ENCODE peak calls at places on chromosomes 13 and 19, in four cellular contexts. One of them, this sample, is unnamed.

GRCh38 chr13:112057736-112058518 is 9.0 kb upstream of the SOX1 start:
- DNase-seq in GM12878: no peak
- DNase-seq in GM12891: no peak
- DNase-seq in H1: no peak
- DNase-seq in this sample: no peak

GRCh38 chr13:62320129-62320724 is 904.6 kb upstream of the PCDH20 start:
- DNase-seq in GM12878: peak; percentile 36
- DNase-seq in GM12891: no peak
- DNase-seq in H1: no peak
- DNase-seq in this sample: no peak

GRCh38 chr19:18173572-18174294 is at the start of gene IFI30:
- DNase-seq in GM12878: peak; percentile 79
- DNase-seq in GM12891: peak; percentile 84
- DNase-seq in H1: no peak
- DNase-seq in this sample: peak; percentile 88

GRCh38 chr19:54299515-54299914 is 13.5 kb downstream of the LILRA5 start:
- DNase-seq in GM12878: no peak
- DNase-seq in GM12891: no peak
- DNase-seq in H1: no peak
- DNase-seq in this sample: no peak

GRCh38 chr13:60838581-60838980 is 441.6 kb downstream of the TDRD3 start:
- DNase-seq in GM12878: no peak
- DNase-seq in GM12891: no peak
- DNase-seq in H1: no peak
- DNase-seq in this sample: no peak

GRCh38 chr19:56661248-56661647 is 10.3 kb downstream of the ZNF835 start:
- DNase-seq in GM12878: no peak
- DNase-seq in GM12891: no peak
- DNase-seq in H1: no peak
- DNase-seq in this sample: no peak

GRCh38 chr19:5031231-5032100 is 62.6 kb downstream of the KDM4B start:
- DNase-seq in GM12878: peak; percentile 12
- DNase-seq in GM12891: peak; percentile 99
- DNase-seq in H1: peak; percentile 70
- DNase-seq in this sample: peak; percentile 98

GRCh38 chr19:29247912-29248311 is 35.0 kb upstream of the UQCRFS1 start:
- DNase-seq in GM12878: no peak
- DNase-seq in GM12891: no peak
- DNase-seq in H1: no peak
- DNase-seq in this sample: no peak

GRCh38 chr19:47094557-47095517 is 18.7 kb downstream of the ZC3H4 start:
- DNase-seq in GM12878: no peak
- DNase-seq in GM12891: no peak
- DNase-seq in H1: no peak
- DNase-seq in this sample: no peak

GRCh38 chr13:111225184-111225583 is 95.3 kb upstream of the TEX29 start:
- DNase-seq in GM12878: no peak
- DNase-seq in GM12891: no peak
- DNase-seq in H1: no peak
- DNase-seq in this sample: no peak

GRCh38 chr19:57888107-57888493 is 737 bp downstream of the ZNF814 start:
- DNase-seq in GM12878: no peak
- DNase-seq in GM12891: no peak
- DNase-seq in H1: no peak
- DNase-seq in this sample: no peak

GRCh38 chr19:19160489-19161035 is 9.5 kb downstream of the MEF2B start:
- DNase-seq in GM12878: no peak
- DNase-seq in GM12891: peak; percentile 72
- DNase-seq in H1: peak; percentile 33
- DNase-seq in this sample: peak; percentile 78

GRCh38 chr13:26785845-26786630 is 25.5 kb upstream of the GPR12 start:
- DNase-seq in GM12878: no peak
- DNase-seq in GM12891: no peak
- DNase-seq in H1: no peak
- DNase-seq in this sample: no peak

GRCh38 chr13:109773276-109773675 is 13.1 kb downstream of the IRS2 start:
- DNase-seq in GM12878: no peak
- DNase-seq in GM12891: no peak
- DNase-seq in H1: no peak
- DNase-seq in this sample: no peak

GRCh38 chr19:52369463-52370340 is at the start of gene ZNF880:
- DNase-seq in GM12878: peak; percentile 38
- DNase-seq in GM12891: peak; percentile 71
- DNase-seq in H1: peak; percentile 71
- DNase-seq in this sample: peak; percentile 11

GRCh38 chr13:79392882-79393563 is 13.0 kb downstream of the RBM26 start:
- DNase-seq in GM12878: no peak
- DNase-seq in GM12891: no peak
- DNase-seq in H1: no peak
- DNase-seq in this sample: no peak

GRCh38 chr19:38676023-38676877 is 28.8 kb downstream of the ACTN4 start:
- DNase-seq in GM12878: no peak
- DNase-seq in GM12891: no peak
- DNase-seq in H1: no peak
- DNase-seq in this sample: no peak

GRCh38 chr13:113592571-113592970 is 8.0 kb downstream of the TFDP1 start:
- DNase-seq in GM12878: no peak
- DNase-seq in GM12891: no peak
- DNase-seq in H1: no peak
- DNase-seq in this sample: no peak

GRCh38 chr19:3538965-3539742 is at the start of gene TEKTIP1:
- DNase-seq in GM12878: no peak
- DNase-seq in GM12891: no peak
- DNase-seq in H1: no peak
- DNase-seq in this sample: no peak

GRCh38 chr13:94660695-94661324 is 51.5 kb downstream of the SOX21 start:
- DNase-seq in GM12878: no peak
- DNase-seq in GM12891: no peak
- DNase-seq in H1: no peak
- DNase-seq in this sample: no peak

GRCh38 chr19:5575553-5575952 is 7.8 kb upstream of the TINCR start:
- DNase-seq in GM12878: no peak
- DNase-seq in GM12891: no peak
- DNase-seq in H1: no peak
- DNase-seq in this sample: no peak

GRCh38 chr19:18590273-18591272 is 2.0 kb downstream of the REX1BD start:
- DNase-seq in GM12878: no peak
- DNase-seq in GM12891: no peak
- DNase-seq in H1: peak; percentile 93
- DNase-seq in this sample: no peak

GRCh38 chr13:23147827-23148226 is 33.0 kb upstream of the SGCG start:
- DNase-seq in GM12878: no peak
- DNase-seq in GM12891: no peak
- DNase-seq in H1: no peak
- DNase-seq in this sample: no peak

GRCh38 chr19:44869728-44870470 is 21.2 kb upstream of the TOMM40 start:
- DNase-seq in GM12878: no peak
- DNase-seq in GM12891: no peak
- DNase-seq in H1: no peak
- DNase-seq in this sample: no peak

GRCh38 chr13:23630349-23631093 is 60.3 kb downstream of the TNFRSF19 start:
- DNase-seq in GM12878: no peak
- DNase-seq in GM12891: no peak
- DNase-seq in H1: no peak
- DNase-seq in this sample: no peak

GRCh38 chr13:54563286-54563685 is 1534.7 kb downstream of the OLFM4 start:
- DNase-seq in GM12878: no peak
- DNase-seq in GM12891: no peak
- DNase-seq in H1: no peak
- DNase-seq in this sample: no peak

DNA sequence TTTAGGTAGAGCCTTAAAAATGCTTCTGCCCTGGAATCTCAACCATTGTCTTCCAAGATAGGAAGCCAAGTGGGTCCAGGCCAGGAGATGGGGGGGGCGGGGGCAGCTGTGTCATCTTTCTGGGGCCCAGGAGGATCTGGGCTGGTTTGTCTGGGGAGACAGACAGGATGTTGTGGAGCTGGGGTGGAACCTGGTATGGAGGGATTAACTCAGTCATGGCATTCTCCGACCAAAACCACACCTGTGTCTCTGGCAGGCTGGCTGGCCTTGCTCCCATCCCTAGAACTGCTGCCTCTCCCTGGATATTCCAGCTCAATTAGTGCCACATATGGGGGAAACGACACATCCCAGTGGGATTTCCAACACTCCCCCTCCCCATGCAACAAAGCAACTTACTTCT is 2.7 kb upstream of the MAP2K7 start:
- DNase-seq in GM12878: no peak
- DNase-seq in GM12891: no peak
- DNase-seq in H1: no peak
- DNase-seq in this sample: no peak
- TF ChIP-seq TAF1 in GM12878: no peak
- TF ChIP-seq TAF1 in GM12891: no peak
- TF ChIP-seq TAF1 in H1: no peak
- TF ChIP-seq TAF1 in this sample: no peak

DNA sequence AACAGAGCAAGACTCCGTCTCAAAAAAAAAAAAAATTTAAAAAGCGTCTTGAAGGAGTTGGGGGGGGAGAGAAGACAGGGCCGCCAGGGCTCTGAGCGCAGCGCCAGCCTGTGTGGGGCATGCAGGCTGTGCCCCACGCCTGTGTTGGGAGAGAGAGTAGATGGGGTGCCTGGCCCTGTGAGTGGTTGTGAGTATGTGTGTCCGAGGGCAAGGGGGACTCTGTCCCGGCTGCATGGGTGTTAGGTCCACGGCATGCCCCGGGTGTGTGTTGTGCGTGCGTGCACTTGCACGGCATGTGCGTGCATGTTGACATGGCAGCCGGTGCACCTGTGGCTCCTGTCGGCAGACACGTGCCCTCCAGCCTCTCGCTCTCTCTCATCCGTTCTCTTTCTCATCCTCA is 3.4 kb downstream of the MAP2K7 start:
- DNase-seq in GM12878: no peak
- DNase-seq in GM12891: no peak
- DNase-seq in H1: no peak
- DNase-seq in this sample: no peak
- TF ChIP-seq TAF1 in GM12878: no peak
- TF ChIP-seq TAF1 in GM12891: no peak
- TF ChIP-seq TAF1 in H1: no peak
- TF ChIP-seq TAF1 in this sample: no peak

GRCh38 chr13:99085846-99086148 is 107.9 kb upstream of the DOCK9 start:
- DNase-seq in GM12878: no peak
- DNase-seq in GM12891: no peak
- DNase-seq in H1: no peak
- DNase-seq in this sample: no peak

GRCh38 chr13:99086149-99086868 is 108.4 kb upstream of the DOCK9 start:
- DNase-seq in GM12878: no peak
- DNase-seq in GM12891: peak; percentile 62
- DNase-seq in H1: no peak
- DNase-seq in this sample: peak; percentile 60

GRCh38 chr13:99087130-99087953 is 109.5 kb upstream of the DOCK9 start:
- DNase-seq in GM12878: peak; percentile 36
- DNase-seq in GM12891: peak; percentile 97
- DNase-seq in H1: peak; percentile 80
- DNase-seq in this sample: peak; percentile 96

GRCh38 chr13:99087954-99088491 is 110.2 kb upstream of the DOCK9 start:
- DNase-seq in GM12878: no peak
- DNase-seq in GM12891: peak; percentile 31
- DNase-seq in H1: no peak
- DNase-seq in this sample: no peak

GRCh38 chr13:99086869-99087129 is 108.9 kb upstream of the DOCK9 start:
- DNase-seq in GM12878: no peak
- DNase-seq in GM12891: no peak
- DNase-seq in H1: no peak
- DNase-seq in this sample: peak; percentile 19
- TF ChIP-seq TAF1 in GM12878: no peak
- TF ChIP-seq TAF1 in GM12891: no peak
- TF ChIP-seq TAF1 in H1: no peak
- TF ChIP-seq TAF1 in this sample: no peak

DNA sequence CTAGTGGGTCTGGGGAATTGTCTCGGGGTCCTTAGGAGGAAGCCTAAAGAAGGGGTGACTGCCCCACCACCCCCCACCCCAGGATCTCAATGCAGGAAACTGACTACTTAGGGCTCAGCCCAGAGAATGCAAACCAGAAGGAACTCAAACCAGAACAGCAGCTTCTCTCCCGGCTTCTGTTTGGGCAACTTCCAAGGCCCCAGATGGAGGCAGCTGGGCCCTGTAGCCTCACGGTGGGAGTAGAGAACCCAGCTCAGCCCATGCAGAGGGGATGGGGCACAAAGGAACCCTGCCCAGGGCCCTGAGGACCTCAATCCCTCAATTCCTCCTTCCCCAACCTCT is 2.3 kb downstream of the ADGRE5 start:
- DNase-seq in GM12878: no peak
- DNase-seq in GM12891: no peak
- DNase-seq in H1: no peak
- DNase-seq in this sample: no peak
- TF ChIP-seq TAF1 in GM12878: no peak
- TF ChIP-seq TAF1 in GM12891: no peak
- TF ChIP-seq TAF1 in H1: no peak
- TF ChIP-seq TAF1 in this sample: no peak

DNA sequence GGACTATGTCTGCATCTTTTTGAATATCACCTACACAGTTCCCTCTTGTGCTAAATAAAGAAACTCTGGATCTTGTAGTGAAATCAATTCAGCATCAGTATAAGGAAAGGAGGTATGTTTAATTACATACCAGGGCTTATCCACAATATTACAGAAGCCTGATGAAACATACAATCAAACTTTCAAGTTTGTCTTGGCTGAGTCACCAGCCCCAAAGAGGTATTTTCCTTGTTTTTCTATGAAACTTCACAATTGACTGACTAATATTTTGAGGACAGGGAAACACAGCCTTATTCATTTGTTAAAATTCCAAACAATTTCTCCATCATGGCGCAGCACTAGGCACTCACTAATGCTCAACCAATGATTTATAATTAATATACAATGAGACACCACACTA is 952.4 kb downstream of the PCDH17 start:
- DNase-seq in GM12878: no peak
- DNase-seq in GM12891: no peak
- DNase-seq in H1: no peak
- DNase-seq in this sample: no peak
- TF ChIP-seq TAF1 in GM12878: no peak
- TF ChIP-seq TAF1 in GM12891: no peak
- TF ChIP-seq TAF1 in H1: no peak
- TF ChIP-seq TAF1 in this sample: no peak

This sample was measured in GM12892.